ENCODE peak calls at places on chromosomes 12 and 14, in nine cellular contexts. B is GM13977, X is body of pancreas, I is HFF-Myc, U is NCI-H1092, C is HEK293T, O is fibroblast of the aortic adventitia, R is natural killer cell, A is SJSA1. N is an unnamed sample.

GRCh38 chr12:111066744-111067437 is 146.5 kb upstream of the MYL2 start:
- DNase-seq in B (no peak), X (no peak), I (no peak), U (no peak), C (peak; percentile 55), O (no peak), R (no peak), A (no peak), N (no peak)

GRCh38 chr12:14171111-14171510 is 189.7 kb upstream of the GRIN2B start:
- DNase-seq in B (peak; percentile 60), X (no peak), I (no peak), U (no peak), C (no peak), O (no peak), R (no peak), A (no peak), N (peak; percentile 60)

GRCh38 chr12:114368685-114369084 is 37.3 kb downstream of the TBX5 start:
- DNase-seq in B (no peak), X (no peak), I (no peak), U (no peak), C (no peak), O (peak; percentile 2), R (no peak), A (no peak), N (no peak)

GRCh38 chr14:51498411-51499227 is 153.1 kb upstream of the FRMD6 start:
- DNase-seq in B (no peak), X (no peak), I (no peak), U (no peak), C (no peak), O (peak; percentile 55), R (no peak), A (no peak), N (no peak)

GRCh38 chr14:98010791-98011190 is 1213.6 kb downstream of the VRK1 start:
- DNase-seq in B (no peak), X (no peak), I (no peak), U (no peak), C (no peak), O (no peak), R (no peak), A (no peak), N (no peak)

GRCh38 chr14:68968051-68968450 is 11.1 kb downstream of the ACTN1 start:
- DNase-seq in B (no peak), X (no peak), I (no peak), U (no peak), C (no peak), O (no peak), R (no peak), A (no peak), N (no peak)

GRCh38 chr12:25123126-25123525 is 71.8 kb downstream of the DNAI7 start:
- DNase-seq in B (no peak), X (no peak), I (no peak), U (no peak), C (no peak), O (no peak), R (no peak), A (no peak), N (no peak)

GRCh38 chr12:120015313-120015712 is 26.3 kb downstream of the BICDL1 start:
- DNase-seq in B (no peak), X (no peak), I (no peak), U (no peak), C (no peak), O (no peak), R (no peak), A (no peak), N (no peak)

GRCh38 chr12:112759786-112760185 is 31.8 kb upstream of the RPH3A start:
- DNase-seq in B (no peak), X (no peak), I (no peak), U (no peak), C (no peak), O (no peak), R (no peak), A (no peak), N (no peak)

GRCh38 chr12:1732914-1733313 is 42.0 kb downstream of the ADIPOR2 start:
- DNase-seq in B (no peak), X (no peak), I (no peak), U (no peak), C (no peak), O (no peak), R (no peak), A (no peak), N (no peak)

GRCh38 chr14:34926552-34926951 is 51.4 kb upstream of the BAZ1A start:
- DNase-seq in B (no peak), X (no peak), I (no peak), U (no peak), C (no peak), O (peak; percentile 74), R (no peak), A (no peak), N (no peak)

GRCh38 chr14:90396342-90397339 is at the start of gene CALM1:
- DNase-seq in B (peak; percentile 95), X (peak; percentile 96), I (peak; percentile 69), U (peak; percentile 79), C (peak; percentile 89), O (peak; percentile 94), R (peak; percentile 99), A (peak; percentile 86), N (peak; percentile 95)

GRCh38 chr14:96104469-96105057 is 65.4 kb downstream of the C14orf132 start:
- DNase-seq in B (peak; percentile 36), X (peak; percentile 80), I (peak; percentile 96), U (no peak), C (no peak), O (peak; percentile 98), R (no peak), A (peak; percentile 96), N (peak; percentile 46)

GRCh38 chr12:121295746-121296617 is 527 bp downstream of the CAMKK2 start:
- DNase-seq in B (peak; percentile 41), X (peak; percentile 48), I (no peak), U (no peak), C (peak; percentile 21), O (no peak), R (no peak), A (peak; percentile 33), N (peak; percentile 54)

GRCh38 chr14:28468191-28469151 is 298.1 kb upstream of the FOXG1 start:
- DNase-seq in B (no peak), X (no peak), I (no peak), U (no peak), C (no peak), O (peak; percentile 1), R (no peak), A (no peak), N (no peak)

GRCh38 chr12:32522322-32523221 is 123.2 kb downstream of the FGD4 start:
- DNase-seq in B (no peak), X (no peak), I (no peak), U (no peak), C (no peak), O (peak; percentile 23), R (no peak), A (no peak), N (peak; percentile 32)

GRCh38 chr12:57173089-57173488 is 25.7 kb upstream of the LRP1-AS start:
- DNase-seq in B (peak; percentile 65), X (no peak), I (no peak), U (no peak), C (peak; percentile 62), O (no peak), R (no peak), A (no peak), N (peak; percentile 71)

GRCh38 chr12:103250487-103250886 is 245.3 kb downstream of the C12orf42 start:
- DNase-seq in B (no peak), X (no peak), I (no peak), U (no peak), C (no peak), O (no peak), R (no peak), A (no peak), N (no peak)

GRCh38 chr12:89080797-89081470 is 271.4 kb downstream of the DUSP6 start:
- DNase-seq in B (no peak), X (no peak), I (no peak), U (no peak), C (no peak), O (no peak), R (no peak), A (no peak), N (no peak)

GRCh38 chr12:111221296-111222026 is 147.4 kb downstream of the PHETA1 start:
- DNase-seq in B (no peak), X (no peak), I (no peak), U (no peak), C (no peak), O (no peak), R (no peak), A (no peak), N (no peak)

GRCh38 chr12:56280849-56281248 is 14.1 kb downstream of the COQ10A start:
- DNase-seq in B (no peak), X (no peak), I (no peak), U (no peak), C (no peak), O (no peak), R (no peak), A (no peak), N (no peak)

GRCh38 chr14:20302042-20302761 is 3.5 kb downstream of the TTC5 start:
- DNase-seq in B (no peak), X (no peak), I (no peak), U (no peak), C (no peak), O (peak; percentile 25), R (no peak), A (peak; percentile 26), N (no peak)

GRCh38 chr14:35229495-35230089 is 62.6 kb upstream of the PSMA6 start:
- DNase-seq in B (peak; percentile 22), X (no peak), I (no peak), U (no peak), C (no peak), O (no peak), R (no peak), A (no peak), N (peak; percentile 42)

GRCh38 chr14:65412881-65413738 is 580 bp downstream of the FUT8 start:
- DNase-seq in B (no peak), X (no peak), I (no peak), U (peak; percentile 59), C (peak; percentile 7), O (peak; percentile 64), R (peak; percentile 15), A (peak; percentile 63), N (peak; percentile 71)

GRCh38 chr14:76938092-76938500 is 90.4 kb downstream of the IRF2BPL start:
- DNase-seq in B (no peak), X (no peak), I (no peak), U (no peak), C (no peak), O (peak; percentile 43), R (no peak), A (no peak), N (no peak)

GRCh38 chr14:96574633-96575191 is 72.5 kb downstream of the PAPOLA start:
- DNase-seq in B (no peak), X (no peak), I (peak; percentile 55), U (peak; percentile 11), C (no peak), O (peak; percentile 92), R (no peak), A (no peak), N (no peak)

GRCh38 chr12:121933522-121934317 is 15.3 kb downstream of the CFAP251 start:
- DNase-seq in B (no peak), X (no peak), I (no peak), U (no peak), C (no peak), O (no peak), R (no peak), A (peak; percentile 18), N (no peak)

GRCh38 chr12:103657331-103657730 is 70.3 kb downstream of the STAB2 start:
- DNase-seq in B (no peak), X (no peak), I (peak; percentile 4), U (no peak), C (no peak), O (peak; percentile 37), R (no peak), A (no peak), N (no peak)

GRCh38 chr14:75282166-75282547 is 3.5 kb downstream of the FOS start:
- DNase-seq in B (no peak), X (no peak), I (no peak), U (no peak), C (no peak), O (peak; percentile 69), R (no peak), A (no peak), N (no peak)

GRCh38 chr12:113247123-113248045 is 26.1 kb downstream of the TPCN1 start:
- DNase-seq in B (no peak), X (no peak), I (no peak), U (no peak), C (no peak), O (no peak), R (no peak), A (no peak), N (no peak)

GRCh38 chr12:1071182-1071581 is 80.2 kb downstream of the ERC1 start:
- DNase-seq in B (no peak), X (no peak), I (no peak), U (no peak), C (no peak), O (no peak), R (no peak), A (no peak), N (no peak)